ENCODE peak calls at places on chromosomes 4 and X, in five cellular contexts. P is AG04450; L is fibroblast of villous mesenchyme; Q is activated effector memory CD4-positive, alpha-beta T cell treated with Interleukin-2 at 50 U/mL for 16 hours; V is NCI-H1092. B is an unnamed sample.

GRCh38 chr4:121583396-121583795 is 113.4 kb downstream of the ANXA5 start:
- DNase-seq in P (no peak), L (no peak), V (no peak), Q (no peak), B (no peak)

GRCh38 chr4:54513231-54513630 is 144.5 kb upstream of the KIT start:
- DNase-seq in P (peak; percentile 20), V (no peak), L (peak; percentile 69), Q (no peak), B (no peak)

GRCh38 chr4:84498203-84499026 is 677 bp downstream of the NKX6-1 start:
- DNase-seq in L (peak; percentile 14), Q (no peak), P (no peak), V (peak; percentile 4), B (no peak)

GRCh38 chr4:40629401-40630334 is at the start of gene RBM47:
- DNase-seq in L (peak; percentile 67), P (no peak), Q (no peak), V (peak; percentile 31), B (no peak)

GRCh38 chr4:151688003-151688784 is 72.6 kb downstream of the GATB start:
- DNase-seq in Q (no peak), V (no peak), L (peak; percentile 31), P (no peak), B (no peak)

GRCh38 chr4:150217192-150217591 is 138.9 kb downstream of the DCLK2 start:
- DNase-seq in V (peak; percentile 40), Q (no peak), P (no peak), L (peak; percentile 65), B (no peak)

GRCh38 chr4:153451931-153452660 is 14.1 kb upstream of the TMEM131L start:
- DNase-seq in V (no peak), L (no peak), P (no peak), Q (no peak), B (no peak)

GRCh38 chr4:182917182-182918043 is at the start of gene DCTD:
- DNase-seq in Q (peak; percentile 73), P (no peak), V (peak; percentile 55), L (peak; percentile 71), B (peak; percentile 70)

GRCh38 chrX:32987139-32987538 is 224.2 kb downstream of the DMD start:
- DNase-seq in Q (no peak), L (no peak), P (no peak), V (no peak), B (no peak)

GRCh38 chr4:101790521-101791188 is at the start of gene BANK1:
- DNase-seq in P (no peak), V (peak; percentile 1), L (no peak), Q (peak; percentile 8), B (peak; percentile 13)

GRCh38 chrX:9089652-9090051 is 55.7 kb upstream of the FAM9B start:
- DNase-seq in P (no peak), L (no peak), V (no peak), Q (no peak), B (no peak)

GRCh38 chr4:6118201-6118600 is 82.1 kb downstream of the JAKMIP1 start:
- DNase-seq in P (no peak), L (no peak), Q (no peak), V (no peak), B (no peak)

GRCh38 chr4:151284534-151285245 is 7.7 kb downstream of the PRSS48 start:
- DNase-seq in P (no peak), V (no peak), L (no peak), Q (no peak), B (no peak)

GRCh38 chrX:26908218-26908617 is 554.9 kb downstream of the PPP4R3C start:
- DNase-seq in L (no peak), V (no peak), P (no peak), Q (no peak), B (no peak)

GRCh38 chrX:129360175-129360574 is 163.1 kb downstream of the SMARCA1 start:
- DNase-seq in Q (no peak), L (peak; percentile 45), V (peak; percentile 46), P (no peak), B (peak; percentile 1)

GRCh38 chrX:15471016-15471415 is 22.1 kb downstream of the PIR start:
- DNase-seq in Q (peak; percentile 10), L (peak; percentile 64), P (no peak), V (peak; percentile 43), B (peak; percentile 25)

GRCh38 chr4:119693127-119693526 is 64.5 kb upstream of the PDE5A start:
- DNase-seq in V (no peak), Q (no peak), L (peak; percentile 53), P (no peak), B (no peak)